ENCODE peak calls at places on chromosomes 11 and 22, in four cellular contexts. One of them, this sample, is unnamed.

GRCh38 chr11:130002352-130002845 is at the start of gene PRDM10:
- DNase-seq in HepG2: peak
- DNase-seq in A549: peak
- DNase-seq in WTC11: peak
- DNase-seq in this sample: peak

GRCh38 chr22:39665229-39665628 is 94.7 kb downstream of the CACNA1I start:
- DNase-seq in A549: no peak
- DNase-seq in WTC11: no peak
- DNase-seq in HepG2: no peak
- DNase-seq in this sample: no peak

GRCh38 chr11:120381401-120381800 is 45.2 kb downstream of the ARHGEF12 start:
- DNase-seq in HepG2: peak
- DNase-seq in WTC11: no peak
- DNase-seq in A549: no peak
- DNase-seq in this sample: no peak

GRCh38 chr11:26286472-26287066 is 45.4 kb upstream of the ANO3 start:
- DNase-seq in A549: no peak
- DNase-seq in WTC11: peak
- DNase-seq in HepG2: peak
- DNase-seq in this sample: no peak

GRCh38 chr22:30457964-30458363 is 13.9 kb downstream of the SEC14L3 start:
- DNase-seq in A549: no peak
- DNase-seq in WTC11: no peak
- DNase-seq in HepG2: no peak
- DNase-seq in this sample: no peak

GRCh38 chr11:111459506-111460270 is 52.5 kb downstream of the BTG4 start:
- DNase-seq in HepG2: peak
- DNase-seq in WTC11: no peak
- DNase-seq in A549: no peak
- DNase-seq in this sample: no peak

GRCh38 chr11:88208742-88209141 is 33.5 kb upstream of the RAB38 start:
- DNase-seq in WTC11: no peak
- DNase-seq in A549: no peak
- DNase-seq in HepG2: no peak
- DNase-seq in this sample: no peak

GRCh38 chr22:47307326-47307725 is 544.9 kb downstream of the TBC1D22A start:
- DNase-seq in WTC11: no peak
- DNase-seq in HepG2: no peak
- DNase-seq in A549: no peak
- DNase-seq in this sample: peak

GRCh38 chr22:20750461-20751184 is 23.3 kb upstream of the SERPIND1 start:
- DNase-seq in HepG2: no peak
- DNase-seq in WTC11: no peak
- DNase-seq in A549: peak
- DNase-seq in this sample: peak

GRCh38 chr11:1863352-1864215 is 10.7 kb downstream of the LSP1 start:
- DNase-seq in WTC11: peak
- DNase-seq in A549: peak
- DNase-seq in HepG2: peak
- DNase-seq in this sample: peak

GRCh38 chr11:3094223-3094824 is 37.1 kb upstream of the CARS1 start:
- DNase-seq in A549: no peak
- DNase-seq in HepG2: no peak
- DNase-seq in WTC11: no peak
- DNase-seq in this sample: no peak

GRCh38 chr22:41619979-41620645 is 731 bp downstream of the DESI1 start:
- DNase-seq in WTC11: peak
- DNase-seq in HepG2: peak
- DNase-seq in A549: no peak
- DNase-seq in this sample: no peak

GRCh38 chr11:75200051-75200450 is 40.5 kb upstream of the TPBGL start:
- DNase-seq in A549: no peak
- DNase-seq in WTC11: no peak
- DNase-seq in HepG2: no peak
- DNase-seq in this sample: no peak

GRCh38 chr22:25057013-25057881 is 104.7 kb downstream of the KIAA1671 start:
- DNase-seq in HepG2: peak
- DNase-seq in WTC11: peak
- DNase-seq in A549: peak
- DNase-seq in this sample: peak

GRCh38 chr22:28332410-28332809 is 347.2 kb downstream of the TTC28 start:
- DNase-seq in HepG2: no peak
- DNase-seq in A549: no peak
- DNase-seq in WTC11: no peak
- DNase-seq in this sample: no peak

GRCh38 chr11:64556044-64556720 is 34.8 kb upstream of the SLC22A12 start:
- DNase-seq in WTC11: no peak
- DNase-seq in HepG2: no peak
- DNase-seq in A549: no peak
- DNase-seq in this sample: no peak

GRCh38 chr11:6695377-6695776 is 12.2 kb upstream of the MRPL17 start:
- DNase-seq in HepG2: no peak
- DNase-seq in WTC11: no peak
- DNase-seq in A549: no peak
- DNase-seq in this sample: no peak

GRCh38 chr11:3207530-3208189 is 11.0 kb downstream of the MRGPRG start:
- DNase-seq in A549: no peak
- DNase-seq in HepG2: no peak
- DNase-seq in WTC11: no peak
- DNase-seq in this sample: no peak

GRCh38 chr22:37887610-37888378 is 18.3 kb upstream of the MICALL1 start:
- DNase-seq in A549: no peak
- DNase-seq in HepG2: no peak
- DNase-seq in WTC11: no peak
- DNase-seq in this sample: no peak

GRCh38 chr11:92277871-92278270 is 53.3 kb downstream of the FAT3 start:
- DNase-seq in HepG2: no peak
- DNase-seq in A549: no peak
- DNase-seq in WTC11: no peak
- DNase-seq in this sample: no peak

GRCh38 chr11:114091791-114092397 is 32.4 kb downstream of the ZBTB16 start:
- DNase-seq in HepG2: peak
- DNase-seq in A549: no peak
- DNase-seq in WTC11: no peak
- DNase-seq in this sample: no peak

GRCh38 chr11:28585007-28585406 is 476.8 kb downstream of the METTL15 start:
- DNase-seq in HepG2: no peak
- DNase-seq in WTC11: no peak
- DNase-seq in A549: no peak
- DNase-seq in this sample: no peak

GRCh38 chr11:75350743-75351540 is 519 bp downstream of the ARRB1 start:
- DNase-seq in A549: no peak
- DNase-seq in WTC11: peak
- DNase-seq in HepG2: no peak
- DNase-seq in this sample: peak

GRCh38 chr11:75193271-75193670 is 42.4 kb downstream of the SLCO2B1 start:
- DNase-seq in WTC11: no peak
- DNase-seq in A549: no peak
- DNase-seq in HepG2: no peak
- DNase-seq in this sample: no peak

GRCh38 chr11:112322173-112322813 is 61.6 kb upstream of the PLET1 start:
- DNase-seq in A549: no peak
- DNase-seq in WTC11: no peak
- DNase-seq in HepG2: no peak
- DNase-seq in this sample: no peak

GRCh38 chr11:123260511-123261211 is 65.6 kb upstream of the CLMP start:
- DNase-seq in WTC11: no peak
- DNase-seq in A549: no peak
- DNase-seq in HepG2: no peak
- DNase-seq in this sample: no peak

GRCh38 chr22:31082606-31083376 is 1.7 kb downstream of the SMTN start:
- DNase-seq in WTC11: peak
- DNase-seq in HepG2: peak
- DNase-seq in A549: peak
- DNase-seq in this sample: peak

GRCh38 chr22:20650294-20651207 is 123.4 kb upstream of the SERPIND1 start:
- DNase-seq in HepG2: no peak
- DNase-seq in A549: no peak
- DNase-seq in WTC11: no peak
- DNase-seq in this sample: peak

GRCh38 chr11:2706321-2706720 is 6.5 kb upstream of the KCNQ1OT1 start:
- DNase-seq in A549: no peak
- DNase-seq in HepG2: no peak
- DNase-seq in WTC11: no peak
- DNase-seq in this sample: no peak

GRCh38 chr11:128455766-128456165 is 131.6 kb downstream of the ETS1 start:
- DNase-seq in WTC11: no peak
- DNase-seq in HepG2: no peak
- DNase-seq in A549: no peak
- DNase-seq in this sample: no peak

GRCh38 chr11:82859746-82860145 is 40.5 kb downstream of the PRCP start:
- DNase-seq in HepG2: no peak
- DNase-seq in A549: no peak
- DNase-seq in WTC11: no peak
- DNase-seq in this sample: no peak

GRCh38 chr11:116199182-116199581 is 573.6 kb downstream of the BUD13 start:
- DNase-seq in HepG2: no peak
- DNase-seq in WTC11: no peak
- DNase-seq in A549: no peak
- DNase-seq in this sample: no peak

GRCh38 chr22:32615874-32616564 is 141.4 kb downstream of the FBXO7 start:
- DNase-seq in A549: no peak
- DNase-seq in WTC11: peak
- DNase-seq in HepG2: peak
- DNase-seq in this sample: no peak

GRCh38 chr11:61056566-61056965 is 45.7 kb upstream of the CD5 start:
- DNase-seq in A549: no peak
- DNase-seq in HepG2: no peak
- DNase-seq in WTC11: no peak
- DNase-seq in this sample: no peak

GRCh38 chr22:17921871-17922821 is 102.2 kb downstream of the MICAL3 start:
- DNase-seq in HepG2: peak
- DNase-seq in WTC11: peak
- DNase-seq in A549: no peak
- DNase-seq in this sample: peak

DNA sequence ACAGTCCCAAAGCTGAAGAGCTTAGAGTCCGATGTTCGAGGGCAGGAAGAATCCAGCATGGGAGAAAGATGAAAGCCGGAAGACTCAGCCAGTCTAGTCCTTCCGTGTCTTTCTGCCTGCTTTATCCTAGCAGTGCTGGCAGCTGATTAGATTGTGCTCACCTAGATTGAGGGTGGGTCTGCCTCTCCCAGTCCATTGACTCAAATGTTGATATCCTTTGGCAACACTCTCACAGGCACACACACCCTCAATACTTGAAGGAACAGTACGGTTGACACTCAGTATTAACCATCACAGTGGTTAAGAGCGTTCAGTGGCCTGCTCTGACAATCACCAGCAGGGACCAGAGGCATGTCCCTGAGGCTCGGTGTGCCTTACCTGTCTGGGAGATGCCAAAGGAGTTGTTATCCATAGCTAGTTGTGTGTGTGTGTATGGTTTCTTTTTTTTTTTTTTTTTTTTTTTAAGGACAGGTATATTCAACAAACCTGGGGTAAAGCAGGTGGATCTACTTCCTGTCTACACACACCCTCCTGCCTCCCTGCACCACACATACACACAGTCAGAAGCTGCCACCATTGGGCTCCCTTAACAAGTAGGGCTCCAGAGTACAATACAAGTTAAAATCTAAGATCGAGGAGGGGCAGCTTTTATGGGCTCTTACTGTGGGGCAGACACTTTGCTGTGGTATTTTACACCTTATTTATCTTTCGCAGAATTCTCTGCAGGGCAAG is 135.3 kb downstream of the CSNK2A3 start:
- DNase-seq in HepG2: no peak
- DNase-seq in A549: no peak
- DNase-seq in WTC11: no peak
- DNase-seq in this sample: no peak
- TF ChIP-seq HMGXB4 in HepG2: no peak
- TF ChIP-seq HMGXB4 in A549: no peak
- TF ChIP-seq HMGXB4 in WTC11: no peak
- TF ChIP-seq HMGXB4 in this sample: no peak

DNA sequence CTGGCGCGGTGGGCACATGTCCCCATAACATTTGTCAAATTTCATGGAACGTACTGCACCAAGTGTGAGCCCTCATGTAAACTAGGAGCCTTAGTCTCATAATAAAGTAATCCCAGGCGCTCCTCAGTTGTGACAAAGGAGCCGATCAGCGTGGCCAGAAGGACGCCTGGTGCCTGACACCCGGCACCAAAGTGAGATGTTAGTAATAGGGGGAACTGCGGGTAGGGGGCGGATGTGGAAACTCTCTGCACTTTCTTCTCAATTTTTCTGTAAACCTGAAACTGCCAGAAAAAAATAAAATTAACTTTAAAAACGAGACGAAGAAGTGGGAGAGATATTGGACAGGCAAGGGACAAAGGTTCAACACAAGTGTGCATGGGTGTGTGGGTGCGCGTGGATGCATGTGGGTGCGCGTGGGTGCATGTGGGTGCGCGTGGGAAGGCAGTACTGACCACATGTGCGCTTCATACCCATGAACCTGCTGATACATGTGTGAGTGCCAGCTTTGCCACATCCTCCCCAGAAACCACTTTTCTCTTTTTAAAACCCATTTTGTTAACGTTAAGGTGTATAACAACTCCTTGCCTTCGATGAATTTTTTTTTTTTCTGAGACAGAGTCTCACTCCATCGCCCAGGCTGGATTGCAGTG is 55.4 kb upstream of the LINC01488 start:
- DNase-seq in WTC11: no peak
- DNase-seq in A549: no peak
- DNase-seq in HepG2: no peak
- DNase-seq in this sample: no peak
- TF ChIP-seq HMGXB4 in WTC11: no peak
- TF ChIP-seq HMGXB4 in A549: no peak
- TF ChIP-seq HMGXB4 in HepG2: no peak
- TF ChIP-seq HMGXB4 in this sample: no peak

GRCh38 chr11:21411114-21411513 is 741.7 kb downstream of the NELL1 start:
- DNase-seq in HepG2: peak
- DNase-seq in WTC11: no peak
- DNase-seq in A549: no peak
- DNase-seq in this sample: no peak
- TF ChIP-seq HMGXB4 in HepG2: no peak
- TF ChIP-seq HMGXB4 in WTC11: no peak
- TF ChIP-seq HMGXB4 in A549: no peak
- TF ChIP-seq HMGXB4 in this sample: no peak

DNA sequence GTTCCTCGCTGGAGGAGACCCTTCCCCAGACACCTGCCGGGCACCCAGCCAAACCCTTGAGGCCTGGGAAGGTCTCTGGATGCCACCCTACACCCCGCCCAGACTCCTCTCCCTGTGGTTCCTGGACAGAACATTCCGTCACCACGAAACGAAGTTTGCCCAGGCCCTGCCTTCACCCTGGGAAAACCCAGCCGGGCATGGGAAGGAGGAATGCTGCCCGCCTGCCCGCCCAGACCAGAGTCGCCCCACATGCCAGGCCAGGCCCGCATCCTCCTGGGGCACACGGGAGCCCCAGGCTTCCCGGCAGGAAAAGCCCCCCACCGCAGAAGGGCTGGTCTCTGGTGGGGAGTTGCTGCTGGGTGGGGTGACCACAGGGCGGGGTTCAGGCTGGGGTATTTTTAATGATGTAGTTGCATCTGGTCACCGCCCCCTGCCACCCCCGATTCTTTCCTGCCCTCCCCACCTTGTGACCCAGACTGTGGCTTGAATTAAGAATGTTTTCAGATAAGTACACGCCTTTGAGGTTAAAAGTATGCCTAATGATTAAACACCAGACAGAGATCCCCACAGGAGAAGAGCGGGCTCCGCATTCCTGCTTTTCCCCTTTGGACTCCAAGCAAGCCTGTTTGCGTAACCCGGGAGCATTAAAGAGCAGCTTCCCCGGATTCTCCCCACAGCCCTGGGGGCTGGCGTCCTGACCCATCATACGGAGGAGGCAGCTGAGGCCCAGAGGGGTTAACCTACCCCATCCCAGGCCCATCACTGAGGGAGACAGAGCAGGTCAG is 44.6 kb upstream of the PPARA start:
- DNase-seq in WTC11: no peak
- DNase-seq in A549: peak
- DNase-seq in HepG2: peak
- DNase-seq in this sample: no peak
- TF ChIP-seq HMGXB4 in WTC11: no peak
- TF ChIP-seq HMGXB4 in A549: no peak
- TF ChIP-seq HMGXB4 in HepG2: no peak
- TF ChIP-seq HMGXB4 in this sample: no peak